ENCODE peak calls at places on chromosome 12, in nine cellular contexts. One of them, this sample, is unnamed.

GRCh38 chr12:87304406-87304805 is 724.8 kb downstream of the C12orf50 start:
- DNase-seq in AG08395: no peak
- DNase-seq in islet precursor cell: no peak
- DNase-seq in amniotic stem cell: no peak
- DNase-seq in activated T-cell treated with anti-CD3 and anti-CD28 coated beads for 48 hours: no peak
- DNase-seq in NCI-H2081: no peak
- DNase-seq in gastrocnemius medialis: no peak
- DNase-seq in EL: no peak
- DNase-seq in GM12891: no peak
- DNase-seq in this sample: no peak

GRCh38 chr12:107912421-107913004 is 138.0 kb downstream of the ASCL4 start:
- DNase-seq in EL: peak
- DNase-seq in islet precursor cell: peak
- DNase-seq in GM12891: peak
- DNase-seq in gastrocnemius medialis: no peak
- DNase-seq in AG08395: no peak
- DNase-seq in NCI-H2081: peak
- DNase-seq in activated T-cell treated with anti-CD3 and anti-CD28 coated beads for 48 hours: peak
- DNase-seq in amniotic stem cell: no peak
- DNase-seq in this sample: peak

GRCh38 chr12:121461048-121461447 is 61.1 kb downstream of the RNF34 start:
- DNase-seq in gastrocnemius medialis: no peak
- DNase-seq in EL: no peak
- DNase-seq in activated T-cell treated with anti-CD3 and anti-CD28 coated beads for 48 hours: no peak
- DNase-seq in AG08395: no peak
- DNase-seq in amniotic stem cell: no peak
- DNase-seq in NCI-H2081: no peak
- DNase-seq in GM12891: no peak
- DNase-seq in islet precursor cell: no peak
- DNase-seq in this sample: no peak

GRCh38 chr12:117031843-117032592 is 67.2 kb downstream of the TESC start:
- DNase-seq in activated T-cell treated with anti-CD3 and anti-CD28 coated beads for 48 hours: no peak
- DNase-seq in islet precursor cell: no peak
- DNase-seq in NCI-H2081: no peak
- DNase-seq in EL: no peak
- DNase-seq in amniotic stem cell: no peak
- DNase-seq in GM12891: no peak
- DNase-seq in gastrocnemius medialis: no peak
- DNase-seq in AG08395: no peak
- DNase-seq in this sample: no peak

GRCh38 chr12:51246254-51246853 is 7.7 kb downstream of the DAZAP2 start:
- DNase-seq in gastrocnemius medialis: no peak
- DNase-seq in islet precursor cell: no peak
- DNase-seq in amniotic stem cell: no peak
- DNase-seq in NCI-H2081: no peak
- DNase-seq in EL: peak
- DNase-seq in AG08395: no peak
- DNase-seq in GM12891: no peak
- DNase-seq in activated T-cell treated with anti-CD3 and anti-CD28 coated beads for 48 hours: no peak
- DNase-seq in this sample: no peak

GRCh38 chr12:107368586-107368985 is 275.2 kb upstream of the CRY1 start:
- DNase-seq in activated T-cell treated with anti-CD3 and anti-CD28 coated beads for 48 hours: no peak
- DNase-seq in NCI-H2081: no peak
- DNase-seq in EL: no peak
- DNase-seq in AG08395: no peak
- DNase-seq in islet precursor cell: no peak
- DNase-seq in amniotic stem cell: no peak
- DNase-seq in GM12891: no peak
- DNase-seq in gastrocnemius medialis: no peak
- DNase-seq in this sample: no peak

GRCh38 chr12:53212931-53213330 is 5.9 kb upstream of the ITGB7 start:
- DNase-seq in amniotic stem cell: no peak
- DNase-seq in GM12891: no peak
- DNase-seq in gastrocnemius medialis: no peak
- DNase-seq in NCI-H2081: no peak
- DNase-seq in AG08395: no peak
- DNase-seq in islet precursor cell: peak
- DNase-seq in activated T-cell treated with anti-CD3 and anti-CD28 coated beads for 48 hours: no peak
- DNase-seq in EL: peak
- DNase-seq in this sample: no peak

GRCh38 chr12:108594-108993 is 42.0 kb downstream of the IQSEC3 start:
- DNase-seq in GM12891: no peak
- DNase-seq in EL: no peak
- DNase-seq in activated T-cell treated with anti-CD3 and anti-CD28 coated beads for 48 hours: no peak
- DNase-seq in islet precursor cell: no peak
- DNase-seq in gastrocnemius medialis: peak
- DNase-seq in NCI-H2081: peak
- DNase-seq in AG08395: no peak
- DNase-seq in amniotic stem cell: no peak
- DNase-seq in this sample: no peak

GRCh38 chr12:132506730-132507538 is 17.0 kb downstream of the FBRSL1 start:
- DNase-seq in NCI-H2081: no peak
- DNase-seq in islet precursor cell: no peak
- DNase-seq in amniotic stem cell: no peak
- DNase-seq in gastrocnemius medialis: peak
- DNase-seq in AG08395: peak
- DNase-seq in activated T-cell treated with anti-CD3 and anti-CD28 coated beads for 48 hours: peak
- DNase-seq in EL: peak
- DNase-seq in GM12891: peak
- DNase-seq in this sample: peak

GRCh38 chr12:124694846-124695497 is 127.6 kb upstream of the NCOR2 start:
- DNase-seq in activated T-cell treated with anti-CD3 and anti-CD28 coated beads for 48 hours: no peak
- DNase-seq in GM12891: no peak
- DNase-seq in EL: peak
- DNase-seq in AG08395: peak
- DNase-seq in gastrocnemius medialis: no peak
- DNase-seq in NCI-H2081: no peak
- DNase-seq in amniotic stem cell: peak
- DNase-seq in islet precursor cell: peak
- DNase-seq in this sample: no peak

GRCh38 chr12:6699989-6700645 is 498 bp downstream of the PIANP start:
- DNase-seq in NCI-H2081: no peak
- DNase-seq in gastrocnemius medialis: no peak
- DNase-seq in islet precursor cell: peak
- DNase-seq in amniotic stem cell: no peak
- DNase-seq in activated T-cell treated with anti-CD3 and anti-CD28 coated beads for 48 hours: no peak
- DNase-seq in GM12891: no peak
- DNase-seq in EL: no peak
- DNase-seq in AG08395: peak
- DNase-seq in this sample: peak

GRCh38 chr12:63151061-63151897 is at the start of gene AVPR1A:
- DNase-seq in amniotic stem cell: no peak
- DNase-seq in gastrocnemius medialis: no peak
- DNase-seq in AG08395: no peak
- DNase-seq in GM12891: peak
- DNase-seq in islet precursor cell: peak
- DNase-seq in activated T-cell treated with anti-CD3 and anti-CD28 coated beads for 48 hours: no peak
- DNase-seq in NCI-H2081: peak
- DNase-seq in EL: peak
- DNase-seq in this sample: peak

GRCh38 chr12:88634008-88634407 is 53.7 kb upstream of the KITLG start:
- DNase-seq in AG08395: no peak
- DNase-seq in activated T-cell treated with anti-CD3 and anti-CD28 coated beads for 48 hours: no peak
- DNase-seq in islet precursor cell: no peak
- DNase-seq in NCI-H2081: no peak
- DNase-seq in gastrocnemius medialis: no peak
- DNase-seq in EL: no peak
- DNase-seq in amniotic stem cell: no peak
- DNase-seq in GM12891: no peak
- DNase-seq in this sample: no peak

GRCh38 chr12:110530511-110530910 is 28.4 kb downstream of the RAD9B start:
- DNase-seq in amniotic stem cell: no peak
- DNase-seq in islet precursor cell: no peak
- DNase-seq in GM12891: no peak
- DNase-seq in EL: no peak
- DNase-seq in gastrocnemius medialis: no peak
- DNase-seq in activated T-cell treated with anti-CD3 and anti-CD28 coated beads for 48 hours: no peak
- DNase-seq in NCI-H2081: no peak
- DNase-seq in AG08395: no peak
- DNase-seq in this sample: no peak

GRCh38 chr12:77231548-77231947 is 166.2 kb upstream of the E2F7 start:
- DNase-seq in GM12891: no peak
- DNase-seq in amniotic stem cell: no peak
- DNase-seq in NCI-H2081: no peak
- DNase-seq in gastrocnemius medialis: peak
- DNase-seq in islet precursor cell: no peak
- DNase-seq in AG08395: peak
- DNase-seq in EL: peak
- DNase-seq in activated T-cell treated with anti-CD3 and anti-CD28 coated beads for 48 hours: no peak
- DNase-seq in this sample: peak

GRCh38 chr12:1656894-1657293 is 27.9 kb downstream of the WNT5B start:
- DNase-seq in NCI-H2081: no peak
- DNase-seq in EL: no peak
- DNase-seq in amniotic stem cell: no peak
- DNase-seq in activated T-cell treated with anti-CD3 and anti-CD28 coated beads for 48 hours: no peak
- DNase-seq in gastrocnemius medialis: no peak
- DNase-seq in GM12891: no peak
- DNase-seq in AG08395: no peak
- DNase-seq in islet precursor cell: no peak
- DNase-seq in this sample: no peak

GRCh38 chr12:91384391-91384790 is 201.8 kb upstream of the DCN start:
- DNase-seq in AG08395: no peak
- DNase-seq in islet precursor cell: no peak
- DNase-seq in activated T-cell treated with anti-CD3 and anti-CD28 coated beads for 48 hours: no peak
- DNase-seq in EL: no peak
- DNase-seq in gastrocnemius medialis: no peak
- DNase-seq in GM12891: no peak
- DNase-seq in NCI-H2081: no peak
- DNase-seq in amniotic stem cell: no peak
- DNase-seq in this sample: no peak

GRCh38 chr12:106246891-106247730 is 709 bp downstream of the CKAP4 start:
- DNase-seq in activated T-cell treated with anti-CD3 and anti-CD28 coated beads for 48 hours: peak
- DNase-seq in NCI-H2081: peak
- DNase-seq in GM12891: peak
- DNase-seq in gastrocnemius medialis: peak
- DNase-seq in EL: peak
- DNase-seq in islet precursor cell: peak
- DNase-seq in amniotic stem cell: no peak
- DNase-seq in AG08395: peak
- DNase-seq in this sample: peak

GRCh38 chr12:62166525-62166924 is 93.7 kb upstream of the USP15 start:
- DNase-seq in NCI-H2081: no peak
- DNase-seq in islet precursor cell: no peak
- DNase-seq in amniotic stem cell: no peak
- DNase-seq in gastrocnemius medialis: no peak
- DNase-seq in GM12891: no peak
- DNase-seq in activated T-cell treated with anti-CD3 and anti-CD28 coated beads for 48 hours: no peak
- DNase-seq in AG08395: peak
- DNase-seq in EL: no peak
- DNase-seq in this sample: no peak

GRCh38 chr12:130421896-130422295 is 84.2 kb downstream of the PIWIL1 start:
- DNase-seq in NCI-H2081: no peak
- DNase-seq in gastrocnemius medialis: no peak
- DNase-seq in islet precursor cell: peak
- DNase-seq in EL: no peak
- DNase-seq in amniotic stem cell: no peak
- DNase-seq in activated T-cell treated with anti-CD3 and anti-CD28 coated beads for 48 hours: no peak
- DNase-seq in AG08395: no peak
- DNase-seq in GM12891: no peak
- DNase-seq in this sample: no peak

GRCh38 chr12:27635349-27635972 is 60.8 kb upstream of the REP15 start:
- DNase-seq in amniotic stem cell: peak
- DNase-seq in NCI-H2081: peak
- DNase-seq in activated T-cell treated with anti-CD3 and anti-CD28 coated beads for 48 hours: no peak
- DNase-seq in AG08395: peak
- DNase-seq in EL: peak
- DNase-seq in islet precursor cell: no peak
- DNase-seq in GM12891: no peak
- DNase-seq in gastrocnemius medialis: no peak
- DNase-seq in this sample: peak

GRCh38 chr12:114440450-114441383 is 34.8 kb upstream of the TBX5 start:
- DNase-seq in amniotic stem cell: no peak
- DNase-seq in GM12891: no peak
- DNase-seq in NCI-H2081: no peak
- DNase-seq in gastrocnemius medialis: no peak
- DNase-seq in AG08395: peak
- DNase-seq in islet precursor cell: peak
- DNase-seq in activated T-cell treated with anti-CD3 and anti-CD28 coated beads for 48 hours: no peak
- DNase-seq in EL: peak
- DNase-seq in this sample: no peak

GRCh38 chr12:121533391-121534090 is 47.3 kb downstream of the KDM2B start:
- DNase-seq in gastrocnemius medialis: no peak
- DNase-seq in GM12891: no peak
- DNase-seq in NCI-H2081: no peak
- DNase-seq in islet precursor cell: no peak
- DNase-seq in activated T-cell treated with anti-CD3 and anti-CD28 coated beads for 48 hours: no peak
- DNase-seq in amniotic stem cell: no peak
- DNase-seq in AG08395: no peak
- DNase-seq in EL: no peak
- DNase-seq in this sample: no peak

GRCh38 chr12:116366456-116366776 is 88.9 kb upstream of the MED13L start:
- DNase-seq in islet precursor cell: no peak
- DNase-seq in AG08395: no peak
- DNase-seq in NCI-H2081: peak
- DNase-seq in gastrocnemius medialis: peak
- DNase-seq in GM12891: no peak
- DNase-seq in amniotic stem cell: no peak
- DNase-seq in activated T-cell treated with anti-CD3 and anti-CD28 coated beads for 48 hours: no peak
- DNase-seq in EL: no peak
- DNase-seq in this sample: no peak

GRCh38 chr12:45051490-45052105 is 699 bp upstream of the DBX2 start:
- DNase-seq in NCI-H2081: peak
- DNase-seq in AG08395: no peak
- DNase-seq in GM12891: no peak
- DNase-seq in islet precursor cell: no peak
- DNase-seq in activated T-cell treated with anti-CD3 and anti-CD28 coated beads for 48 hours: no peak
- DNase-seq in EL: peak
- DNase-seq in amniotic stem cell: no peak
- DNase-seq in gastrocnemius medialis: no peak
- DNase-seq in this sample: no peak

GRCh38 chr12:16668198-16668597 is 62.2 kb upstream of the LMO3 start:
- DNase-seq in AG08395: no peak
- DNase-seq in GM12891: no peak
- DNase-seq in gastrocnemius medialis: no peak
- DNase-seq in islet precursor cell: no peak
- DNase-seq in EL: no peak
- DNase-seq in amniotic stem cell: no peak
- DNase-seq in NCI-H2081: no peak
- DNase-seq in activated T-cell treated with anti-CD3 and anti-CD28 coated beads for 48 hours: no peak
- DNase-seq in this sample: no peak

GRCh38 chr12:77401062-77401461 is 335.7 kb upstream of the E2F7 start:
- DNase-seq in AG08395: no peak
- DNase-seq in NCI-H2081: no peak
- DNase-seq in GM12891: no peak
- DNase-seq in islet precursor cell: no peak
- DNase-seq in EL: no peak
- DNase-seq in gastrocnemius medialis: no peak
- DNase-seq in activated T-cell treated with anti-CD3 and anti-CD28 coated beads for 48 hours: no peak
- DNase-seq in amniotic stem cell: no peak
- DNase-seq in this sample: no peak

GRCh38 chr12:102314821-102315220 is 117.2 kb upstream of the PMCH start:
- DNase-seq in amniotic stem cell: no peak
- DNase-seq in activated T-cell treated with anti-CD3 and anti-CD28 coated beads for 48 hours: no peak
- DNase-seq in GM12891: no peak
- DNase-seq in EL: no peak
- DNase-seq in NCI-H2081: no peak
- DNase-seq in AG08395: no peak
- DNase-seq in gastrocnemius medialis: no peak
- DNase-seq in islet precursor cell: no peak
- DNase-seq in this sample: no peak

GRCh38 chr12:28089363-28089762 is 100.9 kb upstream of the CCDC91 start:
- DNase-seq in EL: peak
- DNase-seq in gastrocnemius medialis: no peak
- DNase-seq in GM12891: no peak
- DNase-seq in NCI-H2081: no peak
- DNase-seq in amniotic stem cell: no peak
- DNase-seq in AG08395: peak
- DNase-seq in islet precursor cell: peak
- DNase-seq in activated T-cell treated with anti-CD3 and anti-CD28 coated beads for 48 hours: no peak
- DNase-seq in this sample: no peak

GRCh38 chr12:91778938-91779400 is 366.7 kb downstream of the BTG1 start:
- DNase-seq in NCI-H2081: no peak
- DNase-seq in GM12891: peak
- DNase-seq in islet precursor cell: peak
- DNase-seq in gastrocnemius medialis: peak
- DNase-seq in amniotic stem cell: peak
- DNase-seq in activated T-cell treated with anti-CD3 and anti-CD28 coated beads for 48 hours: peak
- DNase-seq in AG08395: peak
- DNase-seq in EL: peak
- DNase-seq in this sample: peak

GRCh38 chr12:74890237-74890599 is 319.4 kb downstream of the KCNC2 start:
- DNase-seq in EL: peak
- DNase-seq in activated T-cell treated with anti-CD3 and anti-CD28 coated beads for 48 hours: no peak
- DNase-seq in gastrocnemius medialis: no peak
- DNase-seq in islet precursor cell: peak
- DNase-seq in NCI-H2081: no peak
- DNase-seq in GM12891: no peak
- DNase-seq in amniotic stem cell: peak
- DNase-seq in AG08395: peak
- DNase-seq in this sample: peak

This sample was measured in hepatocyte.